ENCODE peak calls at places on chromosomes 16 and 17, in six cellular contexts. I, G, J, N, T and P are unnamed samples.
A peak's percentile ranks its signal among the peaks of the same experiment; 100 is the strongest.

GRCh38 chr17:81132197-81132540 is 33.1 kb upstream of the PVALEF start:
- DNase-seq in I (no peak), G (no peak), J (no peak), N (no peak), T (no peak), P (no peak)

GRCh38 chr16:70304892-70305448 is 6.0 kb downstream of the DDX19B start:
- DNase-seq in I (no peak), G (no peak), J (no peak), N (no peak), T (no peak), P (no peak)

GRCh38 chr17:49725453-49725852 is 17.7 kb upstream of the SLC35B1 start:
- DNase-seq in I (no peak), G (no peak), J (no peak), N (no peak), T (no peak), P (no peak)

GRCh38 chr17:37643829-37644228 is 583 bp upstream of the DDX52 start:
- DNase-seq in I (no peak), G (no peak), J (peak; percentile 1), N (no peak), T (no peak), P (no peak)

GRCh38 chr17:65365209-65365608 is 196.2 kb downstream of the AXIN2 start:
- DNase-seq in I (no peak), G (no peak), J (no peak), N (no peak), T (no peak), P (no peak)

GRCh38 chr16:47129755-47130435 is 13.8 kb downstream of the NETO2 start:
- DNase-seq in I (no peak), G (no peak), J (no peak), N (no peak), T (no peak), P (no peak)

GRCh38 chr16:26505501-26505900 is 561.2 kb upstream of the C16orf82 start:
- DNase-seq in I (no peak), G (no peak), J (no peak), N (no peak), T (no peak), P (no peak)

GRCh38 chr16:83344014-83344413 is 463.8 kb upstream of the HSBP1 start:
- DNase-seq in I (no peak), G (peak; percentile 96), J (peak; percentile 90), N (no peak), T (no peak), P (no peak)

GRCh38 chr17:20103454-20104448 is 94.6 kb downstream of the SPECC1 start:
- DNase-seq in I (no peak), G (no peak), J (peak; percentile 7), N (no peak), T (no peak), P (no peak)

GRCh38 chr17:51848451-51848850 is 310.1 kb downstream of the CA10 start:
- DNase-seq in I (no peak), G (no peak), J (no peak), N (no peak), T (no peak), P (no peak)

GRCh38 chr17:67359960-67360817 is 6.2 kb downstream of the PSMD12 start:
- DNase-seq in I (no peak), G (no peak), J (peak; percentile 40), N (peak; percentile 59), T (peak; percentile 40), P (peak; percentile 77)

GRCh38 chr17:17151055-17151454 is 55.1 kb downstream of the PLD6 start:
- DNase-seq in I (peak; percentile 37), G (peak; percentile 77), J (peak; percentile 84), N (no peak), T (no peak), P (no peak)

GRCh38 chr17:16987830-16988601 is 16.1 kb upstream of the TNFRSF13B start:
- DNase-seq in I (no peak), G (peak; percentile 86), J (peak; percentile 74), N (peak; percentile 83), T (no peak), P (no peak)

GRCh38 chr16:75024591-75024990 is 25.8 kb downstream of the ZNRF1 start:
- DNase-seq in I (no peak), G (no peak), J (no peak), N (peak; percentile 28), T (no peak), P (peak; percentile 54)

GRCh38 chr17:39943702-39944392 is 16.3 kb downstream of the LRRC3C start:
- DNase-seq in I (no peak), G (no peak), J (no peak), N (no peak), T (no peak), P (no peak)

GRCh38 chr16:80084614-80085013 is 456.2 kb upstream of the DYNLRB2 start:
- DNase-seq in I (peak; percentile 39), G (peak; percentile 68), J (peak; percentile 55), N (no peak), T (peak; percentile 68), P (peak; percentile 18)

GRCh38 chr17:45983614-45984310 is 15.3 kb upstream of the STH start:
- DNase-seq in I (no peak), G (no peak), J (no peak), N (no peak), T (no peak), P (no peak)

GRCh38 chr16:54931041-54931756 is 534 bp downstream of the IRX5 start:
- DNase-seq in I (no peak), G (no peak), J (no peak), N (peak; percentile 54), T (peak; percentile 49), P (no peak)

GRCh38 chr17:7307686-7308624 is 527 bp downstream of the EIF5A start:
- DNase-seq in I (no peak), G (no peak), J (peak; percentile 39), N (peak; percentile 56), T (peak; percentile 70), P (no peak)

GRCh38 chr16:1379054-1379862 is 27.5 kb downstream of the GNPTG start:
- DNase-seq in I (peak; percentile 12), G (peak; percentile 68), J (peak; percentile 77), N (no peak), T (peak; percentile 78), P (peak; percentile 26)

GRCh38 chr16:1381655-1382406 is 30.1 kb downstream of the GNPTG start:
- DNase-seq in I (no peak), G (no peak), J (no peak), N (no peak), T (no peak), P (no peak)

GRCh38 chr16:1378804-1379053 is 27.0 kb downstream of the GNPTG start:
- DNase-seq in I (no peak), G (no peak), J (no peak), N (no peak), T (no peak), P (no peak)

GRCh38 chr16:1379863-1380174 is 28.1 kb downstream of the GNPTG start:
- DNase-seq in I (no peak), G (no peak), J (no peak), N (no peak), T (no peak), P (no peak)

GRCh38 chr16:1380195-1380594 is 28.5 kb downstream of the GNPTG start:
- DNase-seq in I (no peak), G (no peak), J (no peak), N (no peak), T (no peak), P (no peak)
- H3K4me3 ChIP-seq in I (no peak overlapping the region), G (no peak overlapping the region), J (no peak overlapping the region), N (no peak overlapping the region), T (peak overlapping the region; percentile 72), P (no peak overlapping the region)

GRCh38 chr17:2213291-2213960 is 90.2 kb downstream of the SMG6 start:
- DNase-seq in I (no peak), G (no peak), J (peak; percentile 94), N (no peak), T (no peak), P (no peak)

GRCh38 chr17:2214047-2214717 is 89.4 kb downstream of the SMG6 start:
- DNase-seq in I (no peak), G (peak; percentile 94), J (peak; percentile 87), N (no peak), T (no peak), P (no peak)

GRCh38 chr17:2212328-2212981 is 91.1 kb downstream of the SMG6 start:
- DNase-seq in I (peak; percentile 81), G (no peak), J (peak; percentile 95), N (no peak), T (no peak), P (no peak)

GRCh38 chr17:2215616-2216364 is 87.8 kb downstream of the SMG6 start:
- DNase-seq in I (no peak), G (peak; percentile 91), J (peak; percentile 99), N (peak; percentile 92), T (no peak), P (peak; percentile 91)

DNA sequence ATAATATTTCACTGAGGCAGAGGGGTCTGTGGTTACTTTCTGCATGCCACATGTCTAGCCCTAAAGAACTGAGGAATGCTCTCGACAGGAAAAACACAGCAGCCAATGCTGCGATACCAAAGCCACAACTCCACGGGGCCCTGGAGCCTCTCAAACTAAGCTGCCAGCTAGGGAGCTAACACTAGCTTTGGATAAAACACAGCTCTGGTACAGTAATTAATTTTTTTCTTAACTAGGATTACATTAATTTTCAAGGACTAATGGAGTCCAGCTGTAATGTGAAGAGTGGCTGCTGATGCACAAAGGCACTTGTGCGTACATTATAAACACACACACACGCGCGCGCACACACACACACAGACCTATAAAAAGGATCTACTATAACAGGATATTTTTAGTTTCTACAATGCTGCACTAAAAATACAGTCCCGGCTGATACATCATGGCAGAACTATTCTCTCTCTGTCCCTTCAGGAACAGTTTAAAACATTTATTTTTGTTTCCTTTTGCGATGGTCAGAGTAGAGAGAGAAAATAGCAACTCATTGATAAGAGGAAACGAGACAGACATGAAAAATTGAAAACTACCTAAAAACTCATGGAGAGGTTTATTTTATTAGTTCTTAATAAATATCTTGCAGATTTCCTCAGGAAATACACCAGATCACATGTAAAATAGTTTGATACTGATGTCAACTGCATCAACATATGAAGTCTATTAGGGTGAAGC is 88.5 kb downstream of the SMG6 start:
- DNase-seq in I (no peak), G (peak; percentile 79), J (peak; percentile 80), N (peak; percentile 57), T (no peak), P (peak; percentile 44)
- H3K4me3 ChIP-seq in I (no peak overlapping the region), G (no peak overlapping the region), J (peak overlapping the region; percentile 39), N (peak overlapping the region; percentile 53), T (no peak overlapping the region), P (peak overlapping the region; percentile 54)

GRCh38 chr16:67163903-67164558 is 514 bp upstream of the HSF4 start:
- DNase-seq in I (no peak), G (no peak), J (no peak), N (no peak), T (no peak), P (no peak)

GRCh38 chr16:67166883-67167168 is 2.3 kb downstream of the HSF4 start:
- DNase-seq in I (no peak), G (no peak), J (no peak), N (no peak), T (no peak), P (no peak)

GRCh38 chr16:67164599-67165061 is at the start of gene HSF4:
- DNase-seq in I (no peak), G (no peak), J (no peak), N (no peak), T (no peak), P (no peak)

GRCh38 chr16:67166035-67166882 is 1.7 kb downstream of the HSF4 start:
- DNase-seq in I (no peak), G (no peak), J (no peak), N (no peak), T (no peak), P (no peak)

GRCh38 chr16:67165121-67166034 is 833 bp downstream of the HSF4 start:
- DNase-seq in I (no peak), G (no peak), J (no peak), N (no peak), T (no peak), P (no peak)
- H3K4me3 ChIP-seq in I (peak overlapping the region; percentile 59), G (no peak overlapping the region), J (no peak overlapping the region), N (no peak overlapping the region), T (no peak overlapping the region), P (no peak overlapping the region)

GRCh38 chr17:42653179-42654124 is 5.6 kb upstream of the TUBG2 start:
- DNase-seq in I (no peak), G (peak; percentile 50), J (peak; percentile 82), N (no peak), T (peak; percentile 33), P (no peak)
- H3K4me3 ChIP-seq in I (peak overlapping the region; percentile 36), G (peak overlapping the region; percentile 46), J (peak overlapping the region; percentile 55), N (no peak overlapping the region), T (no peak overlapping the region), P (no peak overlapping the region)